ENCODE peak calls at places on chromosomes 3 and 15, in four cellular contexts. One of them, this sample, is unnamed.

GRCh38 chr15:92883643-92884458 is 16.3 kb upstream of the CHD2 start:
- DNase-seq in amniotic stem cell: no peak
- DNase-seq in T-helper 9 cell: no peak
- DNase-seq in posterior cingulate gyrus: no peak
- DNase-seq in this sample: no peak

GRCh38 chr3:95539950-95540483 is 1274.4 kb upstream of the EPHA6 start:
- DNase-seq in amniotic stem cell: no peak
- DNase-seq in posterior cingulate gyrus: no peak
- DNase-seq in T-helper 9 cell: no peak
- DNase-seq in this sample: no peak

GRCh38 chr15:41605566-41605965 is 46.6 kb downstream of the TYRO3 start:
- DNase-seq in amniotic stem cell: no peak
- DNase-seq in T-helper 9 cell: no peak
- DNase-seq in posterior cingulate gyrus: no peak
- DNase-seq in this sample: no peak

GRCh38 chr3:72453686-72454085 is 394.6 kb downstream of the SHQ1 start:
- DNase-seq in T-helper 9 cell: no peak
- DNase-seq in amniotic stem cell: no peak
- DNase-seq in posterior cingulate gyrus: no peak
- DNase-seq in this sample: no peak

GRCh38 chr3:53156368-53156834 is 4.6 kb upstream of the PRKCD start:
- DNase-seq in posterior cingulate gyrus: no peak
- DNase-seq in T-helper 9 cell: no peak
- DNase-seq in amniotic stem cell: no peak
- DNase-seq in this sample: peak

GRCh38 chr3:133489466-133490085 is 83.9 kb upstream of the CDV3 start:
- DNase-seq in posterior cingulate gyrus: no peak
- DNase-seq in amniotic stem cell: no peak
- DNase-seq in T-helper 9 cell: no peak
- DNase-seq in this sample: no peak

GRCh38 chr15:78316211-78317077 is 17.0 kb upstream of the SKIC8 start:
- DNase-seq in amniotic stem cell: no peak
- DNase-seq in posterior cingulate gyrus: peak
- DNase-seq in T-helper 9 cell: no peak
- DNase-seq in this sample: peak

GRCh38 chr3:97612632-97613031 is 151.9 kb upstream of the ARL6 start:
- DNase-seq in posterior cingulate gyrus: no peak
- DNase-seq in amniotic stem cell: no peak
- DNase-seq in T-helper 9 cell: no peak
- DNase-seq in this sample: no peak

GRCh38 chr3:188946351-188946750 is 225.4 kb upstream of the TPRG1 start:
- DNase-seq in posterior cingulate gyrus: no peak
- DNase-seq in T-helper 9 cell: no peak
- DNase-seq in amniotic stem cell: no peak
- DNase-seq in this sample: no peak

GRCh38 chr3:123424999-123425386 is 23.9 kb downstream of the ADCY5 start:
- DNase-seq in posterior cingulate gyrus: no peak
- DNase-seq in T-helper 9 cell: no peak
- DNase-seq in amniotic stem cell: no peak
- DNase-seq in this sample: no peak

GRCh38 chr3:195274259-195274966 is 3.5 kb upstream of the XXYLT1 start:
- DNase-seq in T-helper 9 cell: no peak
- DNase-seq in amniotic stem cell: no peak
- DNase-seq in posterior cingulate gyrus: no peak
- DNase-seq in this sample: no peak

GRCh38 chr3:192331749-192332385 is 395.5 kb downstream of the FGF12 start:
- DNase-seq in amniotic stem cell: no peak
- DNase-seq in T-helper 9 cell: no peak
- DNase-seq in posterior cingulate gyrus: no peak
- DNase-seq in this sample: no peak

GRCh38 chr15:76169013-76169412 is 109.2 kb downstream of the TMEM266 start:
- DNase-seq in posterior cingulate gyrus: no peak
- DNase-seq in T-helper 9 cell: no peak
- DNase-seq in amniotic stem cell: no peak
- DNase-seq in this sample: no peak

GRCh38 chr3:53750253-53751210 is 95.7 kb downstream of the CHDH start:
- DNase-seq in amniotic stem cell: no peak
- DNase-seq in T-helper 9 cell: no peak
- DNase-seq in posterior cingulate gyrus: peak
- DNase-seq in this sample: no peak

This sample was measured in frontal cortex.